ENCODE peak calls at places on chromosomes 4 and X, in six cellular contexts. K is BJ; N is progenitor cell of endocrine pancreas; G is H4; C is activated T-cell treated with anti-CD3 and anti-CD28 coated beads, Interleukin-2, amount 50 U/mL, for 72 hours; J is frontal cortex. Q is an unnamed sample.

GRCh38 chr4:36237366-36238353 is 6.7 kb downstream of the ARAP2 start:
- DNase-seq in N (no peak), J (no peak), G (no peak), K (no peak), C (no peak), Q (no peak)

GRCh38 chr4:27819261-27819660 is 958.6 kb downstream of the STIM2 start:
- DNase-seq in K (no peak), J (no peak), G (no peak), C (no peak), N (no peak), Q (no peak)

GRCh38 chr4:148289740-148290139 is 152.5 kb downstream of the NR3C2 start:
- DNase-seq in K (no peak), C (no peak), J (no peak), N (no peak), G (no peak), Q (no peak)

GRCh38 chr4:88893961-88894360 is 163.0 kb downstream of the FAM13A start:
- DNase-seq in C (no peak), N (no peak), K (no peak), G (no peak), J (no peak), Q (no peak)

GRCh38 chr4:84085986-84086385 is 413.1 kb downstream of the NKX6-1 start:
- DNase-seq in K (no peak), J (no peak), N (no peak), C (no peak), G (no peak), Q (peak; percentile 18)

GRCh38 chr4:79823148-79823763 is 249.8 kb downstream of the ANTXR2 start:
- DNase-seq in N (no peak), K (peak; percentile 5), C (no peak), J (no peak), G (no peak), Q (no peak)

GRCh38 chrX:3184176-3184930 is 143.1 kb downstream of the ARSF start:
- DNase-seq in G (peak; percentile 91), K (peak; percentile 82), N (no peak), C (no peak), J (no peak), Q (no peak)

GRCh38 chr4:107930821-107931774 is at the start of gene CYP2U1:
- DNase-seq in K (peak; percentile 16), C (peak; percentile 87), G (peak; percentile 67), J (peak; percentile 91), N (peak; percentile 66), Q (peak; percentile 76)

GRCh38 chrX:132833373-132833772 is 125.1 kb downstream of the HS6ST2 start:
- DNase-seq in J (no peak), K (no peak), G (no peak), C (no peak), N (no peak), Q (no peak)

GRCh38 chr4:7206385-7206784 is 14.0 kb downstream of the SORCS2 start:
- DNase-seq in J (no peak), N (no peak), K (no peak), C (no peak), G (peak; percentile 58), Q (peak; percentile 64)